ENCODE peak calls at places on chromosome 3, in four cellular contexts. L is HCT116, S is HepG2, X is upper lobe of left lung. I is an unnamed sample.

GRCh38 chr3:172687501-172687900 is 23.4 kb downstream of the NCEH1 start:
- ATAC-seq in L (no peak), S (no peak), X (no peak), I (no peak)

GRCh38 chr3:157447026-157447694 is 10.5 kb downstream of the PTX3 start:
- ATAC-seq in L (no peak), S (no peak), X (peak), I (no peak)

GRCh38 chr3:49998326-49998725 is 58.4 kb downstream of the RBM6 start:
- ATAC-seq in L (peak), S (no peak), X (no peak), I (no peak)

GRCh38 chr3:136891934-136892855 is 30.2 kb downstream of the NCK1 start:
- ATAC-seq in L (no peak), S (no peak), X (no peak), I (no peak)

GRCh38 chr3:8436667-8437287 is 64.8 kb upstream of the LMCD1 start:
- ATAC-seq in L (no peak), S (no peak), X (no peak), I (peak)

GRCh38 chr3:134085034-134085775 is 55.5 kb upstream of the SLCO2A1 start:
- ATAC-seq in L (no peak), S (no peak), X (no peak), I (no peak)

GRCh38 chr3:111812680-111813079 is 46.4 kb upstream of the PHLDB2 start:
- ATAC-seq in L (no peak), S (no peak), X (no peak), I (no peak)

GRCh38 chr3:11391930-11392688 is 119.9 kb downstream of the ATG7 start:
- ATAC-seq in L (no peak), S (no peak), X (no peak), I (no peak)

GRCh38 chr3:129462365-129462968 is 22.4 kb downstream of the IFT122 start:
- ATAC-seq in L (no peak), S (peak), X (no peak), I (no peak)

GRCh38 chr3:159805411-159805772 is 183.2 kb upstream of the IL12A start:
- ATAC-seq in L (peak), S (peak), X (no peak), I (no peak)

GRCh38 chr3:38458796-38459498 is 5.3 kb downstream of the ACVR2B start:
- ATAC-seq in L (peak), S (no peak), X (peak), I (peak)

GRCh38 chr3:169430687-169431404 is 232.7 kb downstream of the MECOM start:
- ATAC-seq in L (no peak), S (no peak), X (no peak), I (no peak)

GRCh38 chr3:118968111-118968510 is 66.5 kb downstream of the IGSF11 start:
- ATAC-seq in L (no peak), S (no peak), X (no peak), I (no peak)

GRCh38 chr3:184636774-184637316 is 75.0 kb downstream of the MAGEF1 start:
- ATAC-seq in L (no peak), S (no peak), X (no peak), I (no peak)

GRCh38 chr3:11452988-11453847 is 181.0 kb downstream of the ATG7 start:
- ATAC-seq in L (no peak), S (no peak), X (peak), I (peak)

GRCh38 chr3:32292085-32292796 is 53.8 kb downstream of the CMTM8 start:
- ATAC-seq in L (no peak), S (peak), X (no peak), I (no peak)

GRCh38 chr3:69474186-69474585 is 88.3 kb upstream of the FRMD4B start:
- ATAC-seq in L (no peak), S (no peak), X (peak), I (peak)

GRCh38 chr3:81666502-81667121 is 94.8 kb downstream of the GBE1 start:
- ATAC-seq in L (no peak), S (no peak), X (no peak), I (no peak)

GRCh38 chr3:27090265-27091041 is 278.7 kb downstream of the NEK10 start:
- ATAC-seq in L (no peak), S (no peak), X (no peak), I (no peak)

GRCh38 chr3:74435631-74436030 is 178.8 kb downstream of the CNTN3 start:
- ATAC-seq in L (no peak), S (no peak), X (no peak), I (no peak)

GRCh38 chr3:125186261-125186770 is 26.2 kb downstream of the SLC12A8 start:
- ATAC-seq in L (no peak), S (peak), X (peak), I (no peak)

GRCh38 chr3:143309622-143310190 is 190.1 kb downstream of the CHST2 start:
- ATAC-seq in L (no peak), S (no peak), X (no peak), I (no peak)

GRCh38 chr3:32009101-32009500 is 27.6 kb downstream of the ZNF860 start:
- ATAC-seq in L (no peak), S (no peak), X (no peak), I (no peak)

GRCh38 chr3:107662109-107662477 is 139.3 kb downstream of the BBX start:
- ATAC-seq in L (no peak), S (no peak), X (peak), I (peak)

GRCh38 chr3:114453296-114453888 is 159.6 kb downstream of the TIGIT start:
- ATAC-seq in L (no peak), S (no peak), X (no peak), I (no peak)

DNA sequence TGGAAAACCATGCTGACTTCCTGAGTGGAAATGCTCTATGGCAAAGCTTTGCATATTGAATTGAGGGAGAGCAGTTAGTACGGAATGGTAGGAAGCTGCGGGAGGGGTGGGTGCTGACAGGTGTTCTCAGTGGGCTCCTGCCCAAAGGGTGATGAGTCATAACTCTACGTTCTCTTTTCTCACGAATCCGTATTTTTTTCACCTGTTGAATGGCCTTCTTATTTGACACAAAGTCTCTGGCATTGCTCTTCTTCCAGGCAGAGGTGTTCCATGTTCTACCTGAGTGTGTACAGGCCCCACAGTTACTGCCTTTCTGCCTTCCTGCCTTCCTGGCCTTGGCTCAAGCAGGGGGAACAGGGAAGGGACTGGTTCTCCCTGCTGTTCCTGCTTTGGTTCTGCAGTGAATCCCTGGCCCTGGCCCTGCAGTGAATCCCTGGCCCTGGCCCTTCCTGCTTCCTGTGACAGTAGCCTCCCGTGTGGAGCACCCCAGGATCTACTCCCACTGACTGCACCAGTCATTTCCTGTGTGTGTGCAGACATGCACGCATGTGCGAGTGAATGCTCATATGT is 31.9 kb downstream of the TRAK1 start:
- ATAC-seq in L (no peak), S (no peak), X (no peak), I (no peak)
- TF ChIP-seq POLR2A in L (no peak), S (no peak), X (no peak), I (no peak)

GRCh38 chr3:58009749-58010535 is 1.7 kb downstream of the FLNB start:
- ATAC-seq in L (no peak), S (no peak), X (no peak), I (no peak)
- TF ChIP-seq POLR2A in L (no peak), S (no peak), X (no peak), I (no peak)

DNA sequence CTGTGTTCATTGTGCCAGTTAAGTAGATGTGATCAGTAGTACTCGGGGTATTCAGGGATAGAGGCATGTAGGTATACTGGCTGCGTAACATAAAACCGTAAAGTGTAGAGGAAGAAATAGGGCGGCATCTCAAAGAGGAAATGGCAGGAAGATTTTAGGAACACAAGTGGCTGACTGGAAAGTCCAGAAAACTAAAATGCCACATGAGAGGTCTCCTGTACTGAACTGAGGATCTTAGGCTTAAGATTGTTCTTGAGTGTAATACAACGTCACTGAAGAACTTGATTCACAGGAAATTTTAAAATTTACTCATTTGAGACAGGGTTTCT is 2.3 kb upstream of the LMLN start:
- ATAC-seq in L (no peak), S (peak), X (no peak), I (no peak)
- TF ChIP-seq POLR2A in L (no peak), S (no peak), X (no peak), I (no peak)

GRCh38 chr3:122515856-122516255 is 1.1 kb upstream of the KPNA1 start:
- ATAC-seq in L (no peak), S (no peak), X (no peak), I (no peak)

GRCh38 chr3:122513386-122514122 is 1.2 kb downstream of the KPNA1 start:
- ATAC-seq in L (no peak), S (no peak), X (no peak), I (no peak)

GRCh38 chr3:122512284-122512683 is 2.5 kb downstream of the KPNA1 start:
- ATAC-seq in L (no peak), S (no peak), X (no peak), I (no peak)

GRCh38 chr3:122515020-122515468 is 305 bp upstream of the KPNA1 start:
- ATAC-seq in L (no peak), S (no peak), X (no peak), I (no peak)

DNA sequence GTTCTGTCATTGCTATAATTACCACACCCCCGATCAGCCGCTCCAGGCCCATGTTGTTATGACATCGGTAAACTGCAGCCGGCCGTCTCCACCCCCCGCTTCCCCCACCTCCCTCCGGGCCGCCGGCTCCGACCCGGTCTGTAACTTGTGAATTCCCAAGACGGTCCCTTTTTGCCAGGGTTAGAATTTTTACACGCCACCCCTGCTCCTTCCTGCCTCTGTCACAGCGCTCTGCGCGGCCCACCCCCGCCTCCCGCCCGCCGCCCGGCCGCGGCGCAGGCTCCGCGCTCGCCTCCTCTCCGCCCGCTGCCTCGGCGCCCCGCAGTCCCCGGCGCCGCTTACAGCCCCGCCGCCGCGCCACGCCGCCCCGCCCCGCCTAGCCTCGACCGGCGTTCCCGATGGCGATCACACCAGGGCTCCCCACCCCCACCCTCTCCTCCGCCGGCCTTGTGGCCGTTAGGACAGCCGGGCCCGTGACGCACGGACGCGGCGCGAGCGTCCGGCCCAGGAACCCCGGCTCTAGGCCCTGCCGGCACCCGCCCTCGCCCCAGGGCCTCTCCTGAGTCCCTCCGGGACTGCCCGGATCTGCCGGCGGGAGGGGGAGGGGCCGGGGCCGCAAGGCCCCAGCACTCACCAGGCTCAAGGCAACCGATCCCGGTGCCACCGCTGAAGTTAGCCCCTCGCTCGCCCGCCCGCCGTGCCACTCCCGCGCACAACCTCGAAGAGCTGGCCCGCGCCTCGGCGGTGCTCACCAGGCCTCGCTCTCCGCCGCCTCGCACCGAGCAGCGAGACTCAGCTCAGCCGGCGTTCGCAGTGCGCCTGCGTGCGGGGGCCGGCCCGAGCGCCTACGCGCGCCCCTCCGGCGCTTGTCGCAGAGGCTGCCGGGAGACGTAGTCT is at the start of gene KPNA1:
- ATAC-seq in L (peak), S (peak), X (peak), I (peak)
- TF ChIP-seq POLR2A in L (peak), S (peak), X (peak), I (peak)

I was measured in gastroesophageal sphincter.